ENCODE peak calls at places on chromosomes 6 and 20, in four cellular contexts. O is suprapubic skin, X is AG09309, U is stomach. F is an unnamed sample.

GRCh38 chr20:2816583-2817340 is 598 bp downstream of the TMEM239 start:
- DNase-seq in O (peak), U (no peak), X (no peak), F (no peak)

GRCh38 chr20:19942611-19943010 is 74.6 kb upstream of the NAA20 start:
- DNase-seq in U (no peak), O (no peak), X (no peak), F (no peak)

GRCh38 chr20:21516180-21516567 is 2.3 kb upstream of the NKX2-2 start:
- DNase-seq in O (no peak), X (no peak), U (no peak), F (no peak)

GRCh38 chr6:36750090-36750489 is 52.5 kb downstream of the RAB44 start:
- DNase-seq in X (no peak), U (no peak), O (no peak), F (no peak)

GRCh38 chr6:28124350-28124970 is at the start of gene ZSCAN16:
- DNase-seq in X (no peak), O (peak), U (peak), F (peak)

GRCh38 chr20:49523767-49524360 is 41.4 kb upstream of the KCNB1 start:
- DNase-seq in U (no peak), X (no peak), O (no peak), F (no peak)

GRCh38 chr6:26329763-26330511 is 35.1 kb upstream of the BTN3A2 start:
- DNase-seq in X (no peak), U (no peak), O (no peak), F (no peak)

GRCh38 chr6:53984581-53984980 is 126.7 kb upstream of the MLIP start:
- DNase-seq in X (no peak), U (no peak), O (no peak), F (no peak)

GRCh38 chr6:27617700-27618689 is 145.1 kb upstream of the ZNF184 start:
- DNase-seq in U (no peak), X (no peak), O (no peak), F (no peak)

GRCh38 chr20:5353624-5354496 is 37.1 kb upstream of the PROKR2 start:
- DNase-seq in U (no peak), O (no peak), X (peak), F (no peak)

GRCh38 chr6:29414588-29414987 is at the start of gene OR12D1:
- DNase-seq in X (no peak), O (no peak), U (no peak), F (no peak)

GRCh38 chr6:131916847-131917246 is 34.3 kb downstream of the CCN2 start:
- DNase-seq in X (no peak), U (no peak), O (no peak), F (no peak)

GRCh38 chr20:60060593-60060992 is 102.4 kb downstream of the CDH26 start:
- DNase-seq in O (no peak), U (no peak), X (no peak), F (no peak)

GRCh38 chr6:79724816-79725215 is 93.7 kb downstream of the SH3BGRL2 start:
- DNase-seq in O (no peak), U (no peak), X (no peak), F (no peak)

GRCh38 chr6:13708679-13709261 is 2.9 kb downstream of the RANBP9 start:
- DNase-seq in X (no peak), U (no peak), O (no peak), F (no peak)

GRCh38 chr6:81814365-81815109 is 62.1 kb upstream of the TENT5A start:
- DNase-seq in U (no peak), X (no peak), O (no peak), F (no peak)

GRCh38 chr20:56925696-56926101 is 296.6 kb downstream of the TFAP2C start:
- DNase-seq in U (no peak), O (no peak), X (no peak), F (no peak)

GRCh38 chr6:107879912-107880311 is 55.8 kb upstream of the SCML4 start:
- DNase-seq in O (no peak), X (no peak), U (no peak), F (no peak)

GRCh38 chr6:117483645-117484016 is 1.2 kb downstream of the DCBLD1 start:
- DNase-seq in O (no peak), X (no peak), U (no peak), F (no peak)

GRCh38 chr6:169766232-169766631 is 14.8 kb downstream of the ERMARD start:
- DNase-seq in U (no peak), X (no peak), O (no peak), F (no peak)

GRCh38 chr6:41268478-41268877 is 18.0 kb downstream of the TREM1 start:
- DNase-seq in O (no peak), U (no peak), X (no peak), F (no peak)

GRCh38 chr20:48107560-48107959 is 322.3 kb upstream of the SULF2 start:
- DNase-seq in O (no peak), X (peak), U (no peak), F (no peak)

GRCh38 chr20:62577447-62577846 is 64.9 kb upstream of the SLCO4A1 start:
- DNase-seq in U (peak), X (no peak), O (no peak), F (no peak)

GRCh38 chr6:65531545-65531944 is 175.5 kb downstream of the EYS start:
- DNase-seq in X (no peak), U (no peak), O (no peak), F (no peak)

GRCh38 chr20:38674178-38675133 is 49.8 kb upstream of the SLC32A1 start:
- DNase-seq in U (no peak), O (no peak), X (no peak), F (peak)

GRCh38 chr6:157411368-157411767 is 30.4 kb downstream of the ZDHHC14 start:
- DNase-seq in U (no peak), O (no peak), X (no peak), F (no peak)

GRCh38 chr6:89597988-89598387 is 40.6 kb downstream of the LYRM2 start:
- DNase-seq in X (no peak), O (no peak), U (no peak), F (no peak)

GRCh38 chr20:38222231-38222922 is 38.2 kb downstream of the KIAA1755 start:
- DNase-seq in X (no peak), U (peak), O (no peak), F (no peak)

GRCh38 chr6:15483060-15483459 is 179.8 kb downstream of the DTNBP1 start:
- DNase-seq in X (no peak), O (no peak), U (no peak), F (no peak)

GRCh38 chr20:45097485-45098095 is 3.3 kb downstream of the KCNS1 start:
- DNase-seq in O (no peak), X (no peak), U (no peak), F (no peak)

GRCh38 chr6:154732538-154732823 is 735 bp upstream of the SCAF8 start:
- DNase-seq in X (no peak), U (no peak), O (no peak), F (no peak)

GRCh38 chr6:163189609-163190008 is 224.9 kb upstream of the QKI start:
- DNase-seq in O (no peak), X (no peak), U (no peak), F (no peak)

GRCh38 chr6:39090036-39090435 is 24.9 kb downstream of the SAYSD1 start:
- DNase-seq in U (no peak), O (no peak), X (no peak), F (no peak)

GRCh38 chr20:50981714-50982048 is 23.1 kb downstream of the MOCS3 start:
- DNase-seq in U (no peak), O (no peak), X (no peak), F (no peak)
- TF ChIP-seq CTCF in U (no peak), O (no peak), X (no peak), F (no peak)

GRCh38 chr6:104955927-104956662 is 812 bp upstream of the LIN28B start:
- DNase-seq in U (no peak), X (no peak), O (no peak), F (no peak)
- H3K4me3 ChIP-seq in U (no peak), X (no peak), O (no peak), F (no peak)

DNA sequence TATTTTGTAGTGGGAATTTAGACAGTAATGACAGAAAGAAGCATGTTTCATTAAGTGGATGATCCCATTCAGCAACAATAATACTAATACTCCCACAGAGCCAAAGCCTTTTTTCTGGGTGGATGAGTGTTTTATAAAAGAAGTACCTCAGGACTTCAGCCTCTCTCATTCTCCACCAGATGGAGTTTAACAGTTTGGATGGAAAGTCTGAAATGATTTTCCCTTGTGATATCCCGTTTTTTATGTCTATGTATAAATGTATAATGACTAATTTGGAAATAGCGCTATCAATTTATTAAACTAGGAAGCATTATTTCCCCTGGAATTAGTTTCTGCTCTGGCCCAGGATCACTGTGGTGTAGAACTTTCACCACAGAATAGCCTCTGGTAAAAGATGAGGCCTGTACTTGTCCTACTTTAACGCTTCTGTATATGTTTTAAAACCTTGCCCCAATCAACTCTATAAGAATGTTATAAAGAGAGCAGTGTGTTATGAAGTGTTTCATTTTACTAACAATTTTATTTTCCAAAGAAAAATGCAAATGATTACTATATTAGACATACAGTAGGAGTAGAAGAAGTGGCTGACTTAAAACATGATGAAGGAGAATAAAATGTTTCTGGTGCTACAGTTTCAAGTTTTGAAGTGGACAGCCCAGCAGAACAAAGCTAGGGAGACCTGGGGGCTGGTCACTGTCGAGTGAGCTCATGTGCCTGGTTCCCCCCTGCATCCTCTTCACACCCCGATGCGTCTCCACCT is 135.6 kb downstream of the HIVEP1 start:
- DNase-seq in O (no peak), U (no peak), X (no peak), F (no peak)
- TF ChIP-seq CTCF in O (no peak), U (no peak), X (peak), F (no peak)

GRCh38 chr6:138499303-138499991 is at the start of gene NHSL1:
- DNase-seq in X (no peak), O (no peak), U (no peak), F (peak)

GRCh38 chr6:138498575-138499302 is 555 bp downstream of the NHSL1 start:
- DNase-seq in U (no peak), X (no peak), O (no peak), F (no peak)

GRCh38 chr6:138500867-138501446 is 1.7 kb upstream of the NHSL1 start:
- DNase-seq in X (no peak), U (no peak), O (no peak), F (no peak)

GRCh38 chr6:138502546-138502945 is 3.3 kb upstream of the NHSL1 start:
- DNase-seq in U (no peak), X (no peak), O (no peak), F (no peak)

GRCh38 chr6:138500045-138500665 is 861 bp upstream of the NHSL1 start:
- DNase-seq in X (no peak), U (no peak), O (no peak), F (no peak)
- H3K4me3 ChIP-seq in X (no peak), U (no peak), O (no peak), F (no peak)

GRCh38 chr6:34062815-34063214 is 83.1 kb downstream of the GRM4 start:
- DNase-seq in U (no peak), O (no peak), X (no peak), F (no peak)
- TF ChIP-seq CTCF in U (no peak), O (no peak), X (no peak), F (peak)

DNA sequence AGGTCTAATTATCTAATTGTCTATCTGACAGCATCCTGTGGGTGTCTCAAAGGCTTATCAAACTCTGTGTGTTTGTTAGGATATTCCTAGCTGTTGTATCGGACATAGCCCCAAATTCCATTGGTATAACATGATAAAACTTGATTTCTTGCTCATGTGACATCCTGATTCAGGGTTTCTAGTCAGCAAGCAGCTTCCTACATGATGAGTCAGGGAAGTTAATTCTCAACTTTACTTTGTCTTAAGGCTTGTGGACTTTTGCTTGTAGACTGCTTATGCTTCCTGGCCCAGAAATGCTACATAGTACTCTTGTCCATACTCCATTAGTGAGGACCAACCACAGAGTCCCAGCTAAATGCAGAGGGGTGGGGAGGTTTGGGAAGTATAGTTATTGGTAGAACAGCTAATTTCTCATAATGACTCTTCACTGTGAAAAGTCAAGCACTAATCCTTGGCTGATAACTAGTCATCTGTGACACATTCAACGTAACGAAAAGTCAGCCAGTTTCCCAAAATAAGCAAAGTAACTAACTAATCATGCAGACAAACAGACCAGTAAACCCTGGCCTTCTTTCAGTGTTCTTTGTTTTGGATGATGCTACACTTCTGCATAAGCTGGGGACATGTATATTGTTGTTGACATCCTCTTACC is 25.8 kb downstream of the NKAIN2 start:
- DNase-seq in X (no peak), U (no peak), O (no peak), F (no peak)
- H3K4me3 ChIP-seq in X (no peak), U (no peak), O (no peak), F (no peak)

F was measured in GM12864.